ENCODE peak calls at places on chromosomes 2 and 18, in five cellular contexts. P, V, X, J and A are unnamed samples.

GRCh38 chr2:18284331-18284730 is 276.1 kb downstream of the RDH14 start:
- DNase-seq in P (no peak), V (no peak), X (peak), J (no peak), A (no peak)

GRCh38 chr2:176565641-176566323 is 296.5 kb downstream of the MTX2 start:
- DNase-seq in P (no peak), V (no peak), X (no peak), J (no peak), A (no peak)

GRCh38 chr2:74959106-74959751 is 786 bp downstream of the POLE4 start:
- DNase-seq in P (no peak), V (no peak), X (no peak), J (no peak), A (no peak)

GRCh38 chr2:125168442-125168841 is 1143.4 kb downstream of the CNTNAP5 start:
- DNase-seq in P (no peak), V (no peak), X (peak), J (no peak), A (no peak)

GRCh38 chr2:53820711-53821110 is 33.9 kb downstream of the ERLEC1 start:
- DNase-seq in P (no peak), V (no peak), X (no peak), J (no peak), A (no peak)

GRCh38 chr2:174586896-174587295 is 10.7 kb downstream of the WIPF1 start:
- DNase-seq in P (no peak), V (no peak), X (no peak), J (no peak), A (no peak)

GRCh38 chr2:222760301-222760897 is 88.9 kb downstream of the MOGAT1 start:
- DNase-seq in P (no peak), V (no peak), X (no peak), J (no peak), A (no peak)

GRCh38 chr18:67513285-67513684 is 3.2 kb downstream of the DSEL start:
- DNase-seq in P (no peak), V (no peak), X (peak), J (no peak), A (no peak)

GRCh38 chr2:205807758-205808157 is 125.5 kb downstream of the NRP2 start:
- DNase-seq in P (no peak), V (no peak), X (no peak), J (no peak), A (no peak)

GRCh38 chr2:56357655-56358295 is 174.0 kb downstream of the CCDC85A start:
- DNase-seq in P (no peak), V (no peak), X (no peak), J (no peak), A (no peak)

GRCh38 chr2:15134957-15135356 is 426.2 kb downstream of the NBAS start:
- DNase-seq in P (no peak), V (no peak), X (no peak), J (no peak), A (no peak)

GRCh38 chr18:42157878-42158277 is 202.8 kb downstream of the PIK3C3 start:
- DNase-seq in P (no peak), V (no peak), X (no peak), J (no peak), A (no peak)

GRCh38 chr18:31504455-31505147 is 6.6 kb downstream of the DSG2 start:
- DNase-seq in P (no peak), V (no peak), X (no peak), J (no peak), A (no peak)
- TF ChIP-seq CTCF in P (no peak), V (no peak), X (no peak), J (no peak), A (no peak)

GRCh38 chr2:237568121-237568660 is 1.8 kb downstream of the PRLH start:
- DNase-seq in P (no peak), V (no peak), X (no peak), J (peak), A (no peak)
- TF ChIP-seq CTCF in P (no peak), V (no peak), X (no peak), J (no peak), A (no peak)

GRCh38 chr2:241882090-241882625 is 12.6 kb downstream of the RTP5 start:
- DNase-seq in P (no peak), V (peak), X (no peak), J (peak), A (no peak)
- TF ChIP-seq CTCF in P (no peak), V (peak), X (no peak), J (no peak), A (no peak)

GRCh38 chr18:55840601-55841170 is 252.7 kb upstream of the TCF4 start:
- DNase-seq in P (no peak), V (no peak), X (no peak), J (no peak), A (no peak)
- TF ChIP-seq CTCF in P (no peak), V (no peak), X (no peak), J (no peak), A (no peak)

GRCh38 chr2:29056452-29056851 is 17.9 kb downstream of the PCARE start:
- DNase-seq in P (no peak), V (no peak), X (no peak), J (no peak), A (no peak)
- TF ChIP-seq CTCF in P (no peak), V (no peak), X (no peak), J (no peak), A (no peak)

GRCh38 chr18:22827741-22828140 is 105.4 kb upstream of the RBBP8 start:
- DNase-seq in P (no peak), V (no peak), X (no peak), J (no peak), A (no peak)
- TF ChIP-seq CTCF in P (no peak), V (no peak), X (no peak), J (no peak), A (no peak)